ENCODE peak calls at places on chromosomes 13 and 19, in six cellular contexts. N, X, A, H, Q and S are unnamed samples.

GRCh38 chr13:36839281-36839680 is 20.3 kb downstream of the RFXAP start:
- DNase-seq in N (no peak), X (no peak), A (no peak), H (no peak), Q (no peak), S (no peak)

GRCh38 chr13:76864259-76864658 is 21.9 kb downstream of the KCTD12 start:
- DNase-seq in N (no peak), X (no peak), A (no peak), H (no peak), Q (no peak), S (no peak)

GRCh38 chr19:18029617-18030338 is 21.8 kb downstream of the ARRDC2 start:
- DNase-seq in N (peak; percentile 89), X (no peak), A (no peak), H (no peak), Q (no peak), S (no peak)

GRCh38 chr19:29017788-29018187 is 195.2 kb downstream of the UQCRFS1 start:
- DNase-seq in N (no peak), X (no peak), A (no peak), H (no peak), Q (no peak), S (no peak)

GRCh38 chr19:31146546-31147183 is 202.6 kb downstream of the TSHZ3 start:
- DNase-seq in N (no peak), X (no peak), A (no peak), H (no peak), Q (no peak), S (no peak)

GRCh38 chr13:97768134-97768533 is 185.3 kb upstream of the IPO5 start:
- DNase-seq in N (no peak), X (no peak), A (no peak), H (no peak), Q (no peak), S (no peak)

GRCh38 chr19:50564229-50565105 is 3.8 kb downstream of the LRRC4B start:
- DNase-seq in N (no peak), X (no peak), A (no peak), H (no peak), Q (no peak), S (no peak)

GRCh38 chr19:6226444-6227155 is 53.2 kb downstream of the MLLT1 start:
- DNase-seq in N (no peak), X (no peak), A (no peak), H (no peak), Q (no peak), S (no peak)

GRCh38 chr19:18672044-18672451 is 11.4 kb upstream of the CRTC1 start:
- DNase-seq in N (no peak), X (no peak), A (no peak), H (no peak), Q (no peak), S (no peak)

GRCh38 chr13:84455143-84455905 is 573.0 kb upstream of the SLITRK1 start:
- DNase-seq in N (no peak), X (no peak), A (no peak), H (no peak), Q (no peak), S (no peak)

GRCh38 chr19:55549500-55550320 is 4.4 kb upstream of the SBK3 start:
- DNase-seq in N (peak; percentile 11), X (peak; percentile 76), A (no peak), H (no peak), Q (no peak), S (no peak)

GRCh38 chr19:30492581-30492980 is 120.4 kb downstream of the ZNF536 start:
- DNase-seq in N (no peak), X (no peak), A (no peak), H (no peak), Q (no peak), S (no peak)

GRCh38 chr19:2623743-2624142 is 78.8 kb downstream of the GNG7 start:
- DNase-seq in N (no peak), X (no peak), A (no peak), H (no peak), Q (no peak), S (no peak)

GRCh38 chr13:84418041-84418440 is 535.8 kb upstream of the SLITRK1 start:
- DNase-seq in N (no peak), X (no peak), A (no peak), H (no peak), Q (no peak), S (no peak)

GRCh38 chr19:27674701-27675100 is 1538.2 kb downstream of the UQCRFS1 start:
- DNase-seq in N (no peak), X (no peak), A (no peak), H (no peak), Q (no peak), S (no peak)

GRCh38 chr13:26019881-26020535 is 31.8 kb downstream of the SHISA2 start:
- DNase-seq in N (no peak), X (peak; percentile 3), A (no peak), H (no peak), Q (no peak), S (no peak)

GRCh38 chr13:87057807-87058520 is 613.2 kb upstream of the SLITRK5 start:
- DNase-seq in N (no peak), X (no peak), A (no peak), H (no peak), Q (no peak), S (no peak)

GRCh38 chr13:97574926-97575325 is 141.0 kb downstream of the RAP2A start:
- DNase-seq in N (peak; percentile 48), X (no peak), A (no peak), H (no peak), Q (no peak), S (no peak)

GRCh38 chr13:30088312-30088855 is 219.0 kb downstream of the KATNAL1 start:
- DNase-seq in N (no peak), X (no peak), A (no peak), H (no peak), Q (no peak), S (no peak)

GRCh38 chr13:91684746-91685145 is 286.3 kb downstream of the GPC5 start:
- DNase-seq in N (no peak), X (no peak), A (no peak), H (no peak), Q (no peak), S (no peak)

GRCh38 chr19:56839665-56840451 is 668 bp downstream of the PEG3 start:
- DNase-seq in N (no peak), X (no peak), A (no peak), H (peak; percentile 21), Q (no peak), S (no peak)

GRCh38 chr13:63190742-63191141 is 1775.1 kb upstream of the PCDH20 start:
- DNase-seq in N (no peak), X (peak; percentile 24), A (no peak), H (no peak), Q (no peak), S (no peak)

GRCh38 chr19:6963259-6963852 is 57.9 kb downstream of the MBD3L2B start:
- DNase-seq in N (no peak), X (no peak), A (no peak), H (no peak), Q (no peak), S (no peak)